ENCODE peak calls at places on chromosomes 11 and 22, in five cellular contexts. F is spleen; A is CD8-positive, alpha-beta T cell; W is fibroblast of lung; N is astrocyte of the cerebellum. M is an unnamed sample.

GRCh38 chr11:2213384-2213842 is 41.8 kb upstream of the TH start:
- DNase-seq in N (no peak), A (no peak), F (peak), W (no peak), M (no peak)

GRCh38 chr11:35267504-35267903 is 128.5 kb downstream of the CD44 start:
- DNase-seq in N (peak), W (peak), F (no peak), A (no peak), M (no peak)

GRCh38 chr11:124778281-124778680 is 16.2 kb upstream of the ESAM start:
- DNase-seq in N (no peak), W (no peak), F (no peak), A (no peak), M (no peak)

GRCh38 chr22:27258773-27259172 is 542.8 kb downstream of the MN1 start:
- DNase-seq in F (no peak), W (no peak), N (no peak), A (no peak), M (no peak)

GRCh38 chr11:31664129-31664528 is 147.0 kb downstream of the PAX6 start:
- DNase-seq in A (no peak), W (no peak), N (no peak), F (no peak), M (no peak)

GRCh38 chr11:23509821-23510220 is 649.5 kb upstream of the CCDC179 start:
- DNase-seq in F (no peak), W (no peak), N (no peak), A (no peak), M (no peak)

GRCh38 chr11:99015634-99016454 is 4.9 kb upstream of the CNTN5 start:
- DNase-seq in W (peak), A (no peak), N (peak), F (no peak), M (peak)

GRCh38 chr22:20267441-20268288 is 453 bp downstream of the RTN4R start:
- DNase-seq in A (no peak), F (no peak), W (no peak), N (no peak), M (no peak)

GRCh38 chr11:101582242-101583052 is 1.4 kb downstream of the TRPC6 start:
- DNase-seq in A (no peak), W (peak), F (peak), N (no peak), M (no peak)

GRCh38 chr11:19018901-19019300 is 41.6 kb downstream of the MRGPRX2 start:
- DNase-seq in F (no peak), W (no peak), A (no peak), N (no peak), M (no peak)

GRCh38 chr11:93622043-93622442 is 39.4 kb upstream of the CEP295 start:
- DNase-seq in A (no peak), F (no peak), N (no peak), W (peak), M (no peak)

GRCh38 chr11:103842795-103843194 is 193.6 kb upstream of the DDI1 start:
- DNase-seq in F (no peak), N (peak), A (no peak), W (peak), M (no peak)

GRCh38 chr22:30861131-30861530 is 107.4 kb downstream of the MORC2 start:
- DNase-seq in F (peak), W (no peak), N (no peak), A (no peak), M (no peak)

GRCh38 chr11:31720666-31721199 is 90.4 kb downstream of the PAX6 start:
- DNase-seq in F (no peak), N (no peak), W (no peak), A (no peak), M (no peak)

GRCh38 chr11:12971955-12972354 is 37.2 kb upstream of the RASSF10 start:
- DNase-seq in A (no peak), W (no peak), N (no peak), F (no peak), M (no peak)
- TF ChIP-seq CTCF in A (no peak), W (no peak), N (no peak), F (no peak), M (no peak)

GRCh38 chr11:8806974-8807373 is 104.0 kb upstream of the AKIP1 start:
- DNase-seq in N (no peak), A (no peak), W (no peak), F (no peak), M (no peak)
- H3K4me3 ChIP-seq in N (no peak), A (no peak), W (peak), F (no peak), M (no peak)

GRCh38 chr11:13220148-13220547 is 57.4 kb upstream of the BMAL1 start:
- DNase-seq in N (no peak), A (no peak), W (no peak), F (no peak), M (no peak)
- TF ChIP-seq CTCF in N (no peak), A (no peak), W (no peak), F (no peak), M (no peak)

DNA sequence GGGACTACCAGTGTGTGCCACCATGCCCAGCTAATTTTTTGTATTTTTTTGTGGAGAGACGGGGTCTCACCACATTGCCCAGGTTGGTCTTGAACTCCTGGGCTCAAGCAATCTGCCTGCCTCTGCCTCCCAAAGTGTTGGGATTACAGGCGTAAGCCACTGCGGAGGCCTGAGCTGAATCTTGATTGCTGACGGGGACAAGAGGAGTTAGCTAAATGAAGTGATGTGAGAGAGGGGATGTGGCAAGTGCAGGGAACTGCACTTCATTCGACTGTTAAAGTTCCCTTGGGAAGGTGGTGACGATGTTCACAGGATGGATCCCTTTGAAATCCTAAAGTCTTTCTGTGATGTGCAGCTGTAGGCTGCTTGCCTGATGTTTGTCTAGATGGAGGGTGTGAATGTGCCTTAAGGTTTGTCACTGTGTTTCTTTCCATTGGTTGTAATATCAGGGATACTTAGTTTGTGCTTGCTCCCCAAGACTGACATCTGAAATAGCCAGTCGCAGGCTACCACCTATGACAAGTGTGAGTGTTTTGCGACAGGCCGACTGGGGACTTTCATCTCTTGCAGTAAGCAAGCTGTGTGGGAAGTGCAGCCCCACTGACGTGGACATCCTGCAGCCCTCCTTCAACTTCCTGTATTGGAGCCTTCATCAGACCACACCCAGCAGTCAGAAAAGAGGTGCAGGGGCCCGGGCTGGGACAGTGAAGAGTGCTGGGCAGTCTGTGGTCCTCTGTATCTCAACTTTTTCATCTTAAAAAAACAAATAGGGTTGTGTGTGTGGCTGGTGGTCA is 19.6 kb upstream of the CCDC134 start:
- DNase-seq in N (no peak), W (peak), A (peak), F (peak), M (peak)
- H3K4me3 ChIP-seq in N (no peak), W (no peak), A (peak), F (peak), M (peak)

GRCh38 chr22:44312766-44313165 is at the start of gene SHISAL1:
- DNase-seq in F (no peak), A (no peak), W (no peak), N (no peak), M (no peak)

GRCh38 chr22:44309647-44310046 is 3.1 kb downstream of the SHISAL1 start:
- DNase-seq in A (no peak), F (no peak), W (peak), N (no peak), M (no peak)

GRCh38 chr22:44311855-44312170 is 938 bp downstream of the SHISAL1 start:
- DNase-seq in W (peak), N (no peak), A (no peak), F (no peak), M (no peak)

GRCh38 chr22:44309137-44309536 is 3.6 kb downstream of the SHISAL1 start:
- DNase-seq in W (peak), N (peak), A (no peak), F (no peak), M (no peak)

GRCh38 chr22:44311104-44311854 is 1.5 kb downstream of the SHISAL1 start:
- DNase-seq in N (no peak), W (no peak), A (no peak), F (no peak), M (no peak)
- TF ChIP-seq CTCF in N (no peak), W (no peak), A (no peak), F (no peak), M (peak)

DNA sequence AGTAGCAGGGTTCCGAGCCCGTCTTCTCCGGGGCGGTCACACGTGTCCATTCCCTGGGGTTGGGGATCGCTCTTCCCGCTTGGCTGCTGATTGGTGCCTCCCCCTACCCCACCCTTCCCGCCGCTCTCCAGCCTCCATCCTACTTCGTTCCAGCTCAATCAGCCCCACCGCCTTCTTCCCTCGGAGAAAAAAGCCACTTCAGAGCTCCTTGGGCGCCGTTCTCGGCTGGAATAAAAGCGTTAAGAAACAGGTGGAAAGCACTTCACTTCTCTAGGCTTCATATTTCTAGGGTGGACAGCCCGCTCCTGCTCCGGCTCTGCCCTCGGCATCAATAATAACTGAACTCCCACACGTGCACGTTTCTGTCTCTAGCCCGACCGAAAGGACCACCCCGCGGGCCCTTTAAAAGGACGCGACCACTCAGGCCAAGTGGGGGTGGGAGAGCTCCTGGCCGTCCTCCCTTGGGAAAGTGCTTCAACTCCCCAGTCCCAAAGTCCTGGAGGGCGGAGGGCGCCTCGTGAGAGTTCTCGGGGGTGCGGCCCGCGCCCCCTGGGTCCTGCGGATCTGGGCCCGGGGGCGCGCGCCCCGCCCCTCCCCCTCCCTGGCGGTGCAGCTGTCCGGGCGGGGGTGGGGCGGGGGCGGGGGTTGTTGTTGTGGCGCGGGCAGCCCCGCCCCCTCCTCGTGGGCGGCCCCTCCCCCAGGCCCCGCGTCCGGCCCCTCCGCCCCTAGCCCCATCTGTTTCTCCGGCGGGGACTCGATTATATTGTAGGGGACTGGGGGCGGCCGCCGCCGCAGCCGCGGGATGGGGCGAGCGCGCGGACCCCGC is at the start of gene CECR2:
- DNase-seq in A (no peak), W (peak), N (no peak), F (peak), M (no peak)
- H3K4me3 ChIP-seq in A (peak), W (no peak), N (peak), F (peak), M (peak)

DNA sequence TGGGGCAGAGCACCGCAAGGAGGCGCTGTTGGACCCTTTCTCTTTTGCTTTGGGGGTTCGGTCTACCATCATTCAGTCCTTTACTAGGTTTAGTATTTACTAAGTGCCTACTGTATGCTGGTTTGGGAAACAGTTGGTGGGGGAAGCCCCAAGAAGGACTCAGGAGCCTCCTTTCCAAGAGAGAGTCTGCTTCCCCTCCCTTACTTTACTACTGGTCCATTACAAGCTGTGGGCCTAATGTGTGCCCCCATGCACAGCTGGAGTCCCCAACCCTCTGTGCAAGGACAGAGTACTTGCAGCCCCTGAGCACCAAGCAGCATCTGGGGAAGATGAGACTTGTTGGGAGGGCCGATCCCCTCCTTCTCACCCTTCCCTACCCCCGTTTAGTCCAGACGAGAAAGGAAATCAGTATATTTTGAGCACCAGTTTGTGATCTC is 876 bp upstream of the UBE2L6 start:
- DNase-seq in N (no peak), A (peak), W (peak), F (no peak), M (peak)
- TF ChIP-seq CTCF in N (peak), A (no peak), W (peak), F (no peak), M (peak)

M was measured in GM12864.